ENCODE peak calls at places on chromosomes 7 and 10, in four cellular contexts. A is fibroblast of lung; M is CD8-positive, alpha-beta T cell; H is DND-41. B is an unnamed sample.

GRCh38 chr10:110008518-110009339 is 945 bp downstream of the ADD3 start:
- DNase-seq in A (no peak), M (peak; percentile 25), H (peak; percentile 54), B (no peak)

GRCh38 chr10:100816671-100817070 is 71.3 kb downstream of the PAX2 start:
- DNase-seq in A (no peak), M (no peak), H (no peak), B (no peak)

GRCh38 chr10:16436367-16436757 is 448 bp upstream of the PTER start:
- DNase-seq in A (peak; percentile 7), M (no peak), H (no peak), B (no peak)

GRCh38 chr10:58152698-58153263 is 114.9 kb downstream of the IPMK start:
- DNase-seq in A (peak; percentile 51), M (no peak), H (peak; percentile 38), B (no peak)

GRCh38 chr7:47038621-47039020 is 543.3 kb downstream of the TNS3 start:
- DNase-seq in A (no peak), M (no peak), H (no peak), B (no peak)

GRCh38 chr7:19677201-19677600 is 31.6 kb downstream of the POLR1F start:
- DNase-seq in A (peak; percentile 50), M (no peak), H (peak; percentile 29), B (no peak)

GRCh38 chr7:99380032-99380822 is 5.7 kb downstream of the ARPC1B start:
- DNase-seq in A (peak; percentile 39), M (no peak), H (peak; percentile 62), B (no peak)

GRCh38 chr7:2537981-2538851 is 17.1 kb downstream of the BRAT1 start:
- DNase-seq in A (no peak), M (no peak), H (no peak), B (no peak)

GRCh38 chr10:116833986-116834760 is 15.1 kb upstream of the ENO4 start:
- DNase-seq in A (no peak), M (no peak), H (no peak), B (no peak)

GRCh38 chr10:46527241-46527811 is 29.1 kb downstream of the GPRIN2 start:
- DNase-seq in A (no peak), M (no peak), H (no peak), B (no peak)

GRCh38 chr10:124719213-124719851 is 24.8 kb downstream of the FAM53B start:
- DNase-seq in A (peak; percentile 78), M (peak; percentile 44), H (peak; percentile 44), B (no peak)

GRCh38 chr7:124201768-124202349 is 169.0 kb upstream of the TMEM229A start:
- DNase-seq in A (peak; percentile 1), M (no peak), H (no peak), B (no peak)

GRCh38 chr7:88500146-88500545 is 193.5 kb upstream of the STEAP4 start:
- DNase-seq in A (peak; percentile 2), M (no peak), H (no peak), B (no peak)

GRCh38 chr10:71250842-71251241 is 38.5 kb downstream of the UNC5B start:
- DNase-seq in A (no peak), M (no peak), H (no peak), B (no peak)

GRCh38 chr7:143373255-143373794 is 7.8 kb upstream of the ZYX start:
- DNase-seq in A (no peak), M (no peak), H (no peak), B (no peak)

GRCh38 chr10:90424730-90425129 is 433.1 kb downstream of the HTR7 start:
- DNase-seq in A (peak; percentile 68), M (no peak), H (no peak), B (no peak)

GRCh38 chr7:75695036-75695435 is 43.7 kb downstream of the HIP1 start:
- DNase-seq in A (no peak), M (no peak), H (no peak), B (no peak)

GRCh38 chr10:67668448-67668847 is 27.5 kb downstream of the CTNNA3 start:
- DNase-seq in A (peak; percentile 45), M (no peak), H (no peak), B (no peak)

GRCh38 chr7:77481615-77482014 is 55.5 kb upstream of the PTPN12 start:
- DNase-seq in A (no peak), M (no peak), H (no peak), B (no peak)

GRCh38 chr10:32954545-32955298 is 3.3 kb downstream of the ITGB1 start:
- DNase-seq in A (no peak), M (no peak), H (no peak), B (no peak)
- H3K4me3 ChIP-seq in A (peak overlapping the region; percentile 77), M (no peak overlapping the region), H (peak overlapping the region; percentile 22), B (peak overlapping the region; percentile 93)

GRCh38 chr7:82249979-82250378 is 193.6 kb downstream of the CACNA2D1 start:
- DNase-seq in A (no peak), M (no peak), H (no peak), B (no peak)

GRCh38 chr7:82250598-82250997 is 193.0 kb downstream of the CACNA2D1 start:
- DNase-seq in A (peak; percentile 7), M (no peak), H (no peak), B (no peak)

GRCh38 chr7:82244947-82245346 is 198.6 kb downstream of the CACNA2D1 start:
- DNase-seq in A (no peak), M (no peak), H (no peak), B (no peak)

GRCh38 chr7:82247814-82248433 is 195.7 kb downstream of the CACNA2D1 start:
- DNase-seq in A (peak; percentile 6), M (no peak), H (no peak), B (no peak)
- TF ChIP-seq CTCF in A (peak; percentile 43), M (no peak), H (peak; percentile 41), B (peak; percentile 85)

GRCh38 chr7:100893910-100894763 is 1.6 kb downstream of the ACHE start:
- DNase-seq in A (no peak), M (no peak), H (no peak), B (no peak)
- H3K4me3 ChIP-seq in A (no peak overlapping the region), M (no peak overlapping the region), H (no peak overlapping the region), B (no peak overlapping the region)

GRCh38 chr10:69864321-69864720 is 62.6 kb downstream of the COL13A1 start:
- DNase-seq in A (peak; percentile 95), M (no peak), H (no peak), B (no peak)

GRCh38 chr10:69863580-69863979 is 61.9 kb downstream of the COL13A1 start:
- DNase-seq in A (peak; percentile 57), M (no peak), H (no peak), B (no peak)

GRCh38 chr10:69862882-69863530 is 61.3 kb downstream of the COL13A1 start:
- DNase-seq in A (no peak), M (no peak), H (no peak), B (no peak)

GRCh38 chr10:69860290-69860689 is 58.6 kb downstream of the COL13A1 start:
- DNase-seq in A (no peak), M (no peak), H (no peak), B (no peak)

GRCh38 chr10:69861251-69862240 is 59.8 kb downstream of the COL13A1 start:
- DNase-seq in A (peak; percentile 92), M (no peak), H (no peak), B (peak; percentile 73)
- TF ChIP-seq CTCF in A (peak; percentile 13), M (no peak), H (peak; percentile 21), B (peak; percentile 64)

DNA sequence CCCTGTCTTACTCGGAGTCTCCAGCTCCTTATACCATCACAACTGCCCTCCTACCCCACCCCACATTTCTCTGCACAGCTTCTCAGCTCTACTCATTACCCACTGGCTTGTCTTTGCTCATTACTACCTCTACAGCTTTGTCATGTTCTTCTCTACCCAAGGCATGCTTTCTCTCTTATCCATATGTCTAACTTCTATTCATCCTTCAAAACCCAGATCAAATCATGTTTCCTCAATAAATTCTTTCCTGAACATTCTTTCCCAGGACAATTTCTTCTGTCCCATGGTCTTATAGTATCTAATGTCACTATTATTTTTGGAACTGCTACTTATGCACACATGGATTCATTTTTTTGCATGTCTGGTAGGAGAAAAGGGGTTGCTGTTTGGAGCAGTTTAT is 231.4 kb downstream of the PTEN start:
- DNase-seq in A (no peak), M (no peak), H (no peak), B (no peak)
- H3K4me3 ChIP-seq in A (no peak overlapping the region), M (no peak overlapping the region), H (no peak overlapping the region), B (no peak overlapping the region)

B was measured in epithelial cell of proximal tubule.